ENCODE peak calls at places on chromosomes 12 and 14, in four cellular contexts. K, H, Q and G are unnamed samples.

GRCh38 chr12:32680787-32681186 is 1.7 kb downstream of the DNM1L start:
- DNase-seq in K (no peak), H (no peak), Q (no peak), G (no peak)

GRCh38 chr12:79964100-79964627 is 29.3 kb upstream of the PPP1R12A start:
- DNase-seq in K (no peak), H (no peak), Q (no peak), G (no peak)

GRCh38 chr14:51041117-51041531 is 53.8 kb downstream of the TRIM9 start:
- DNase-seq in K (no peak), H (no peak), Q (no peak), G (no peak)

GRCh38 chr14:65412881-65413738 is 580 bp downstream of the FUT8 start:
- DNase-seq in K (peak; percentile 54), H (peak; percentile 17), Q (peak; percentile 82), G (no peak)

GRCh38 chr14:86243158-86243557 is 713.2 kb downstream of the FLRT2 start:
- DNase-seq in K (no peak), H (no peak), Q (no peak), G (no peak)

GRCh38 chr14:74506408-74506807 is 12.8 kb downstream of the ISCA2 start:
- DNase-seq in K (no peak), H (no peak), Q (peak; percentile 41), G (no peak)

GRCh38 chr12:46108721-46109120 is 118.3 kb upstream of the SCAF11 start:
- DNase-seq in K (no peak), H (no peak), Q (no peak), G (no peak)

GRCh38 chr12:113684053-113684907 is 212.6 kb upstream of the LHX5 start:
- DNase-seq in K (no peak), H (no peak), Q (no peak), G (no peak)

GRCh38 chr12:48029401-48029770 is 25.1 kb upstream of the COL2A1 start:
- DNase-seq in K (no peak), H (no peak), Q (no peak), G (no peak)

GRCh38 chr12:102883204-102883799 is 33.7 kb downstream of the PAH start:
- DNase-seq in K (peak; percentile 57), H (peak; percentile 48), Q (peak; percentile 82), G (peak; percentile 10)

GRCh38 chr12:130700492-130701401 is 15.4 kb downstream of the RIMBP2 start:
- DNase-seq in K (no peak), H (no peak), Q (peak; percentile 42), G (no peak)

GRCh38 chr14:87992349-87992719 is 648 bp downstream of the GALC start:
- DNase-seq in K (peak; percentile 30), H (no peak), Q (no peak), G (no peak)

GRCh38 chr14:87994974-87995373 is 2.0 kb upstream of the GALC start:
- DNase-seq in K (peak; percentile 20), H (peak; percentile 13), Q (no peak), G (no peak)

GRCh38 chr14:87990687-87991086 is 2.3 kb downstream of the GALC start:
- DNase-seq in K (no peak), H (no peak), Q (no peak), G (no peak)

GRCh38 chr14:87993485-87993809 is 465 bp upstream of the GALC start:
- DNase-seq in K (no peak), H (no peak), Q (no peak), G (no peak)

GRCh38 chr14:87992720-87993484 is at the start of gene GALC:
- DNase-seq in K (peak; percentile 92), H (no peak), Q (peak; percentile 93), G (no peak)
- H3K27ac ChIP-seq in K (peak within 1 kb of the TSS; percentile 69), H (no peak within 1 kb of the TSS), Q (peak within 1 kb of the TSS; percentile 70), G (no peak within 1 kb of the TSS)

GRCh38 chr14:72682188-72682587 is 211.7 kb downstream of the DPF3 start:
- DNase-seq in K (no peak), H (no peak), Q (no peak), G (no peak)
- TF ChIP-seq FOSL1 in K (no peak), H (no peak), Q (no peak), G (no peak)

DNA sequence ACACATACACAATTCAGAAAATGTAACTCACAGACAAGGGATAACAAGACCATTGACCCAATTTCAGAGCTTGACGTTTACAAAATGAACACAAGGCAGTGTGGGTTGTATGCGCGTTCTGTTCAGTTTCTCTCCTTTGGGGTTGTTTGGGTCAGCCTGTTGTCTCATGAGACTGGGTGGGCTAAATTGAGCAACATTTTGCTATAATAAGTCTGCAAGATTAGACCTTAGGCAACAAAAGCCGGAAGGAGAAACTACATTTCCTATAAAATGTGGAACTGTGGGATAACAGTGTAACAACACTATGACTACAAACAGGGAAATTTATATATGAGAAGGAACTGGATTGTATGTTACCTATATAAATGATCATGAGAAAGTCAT is 18.9 kb upstream of the LTA4H start:
- DNase-seq in K (no peak), H (no peak), Q (no peak), G (no peak)
- H3K27ac ChIP-seq in K (no peak overlapping the region), H (no peak overlapping the region), Q (no peak overlapping the region), G (no peak overlapping the region)

GRCh38 chr14:30295980-30296379 is 263.0 kb upstream of the G2E3 start:
- DNase-seq in K (peak; percentile 30), H (no peak), Q (no peak), G (no peak)

GRCh38 chr14:30287579-30288445 is 271.1 kb upstream of the G2E3 start:
- DNase-seq in K (no peak), H (no peak), Q (no peak), G (no peak)

GRCh38 chr14:30296956-30297405 is 262.0 kb upstream of the G2E3 start:
- DNase-seq in K (peak; percentile 84), H (no peak), Q (no peak), G (no peak)

GRCh38 chr14:30292591-30292990 is 266.4 kb upstream of the G2E3 start:
- DNase-seq in K (no peak), H (no peak), Q (no peak), G (no peak)

DNA sequence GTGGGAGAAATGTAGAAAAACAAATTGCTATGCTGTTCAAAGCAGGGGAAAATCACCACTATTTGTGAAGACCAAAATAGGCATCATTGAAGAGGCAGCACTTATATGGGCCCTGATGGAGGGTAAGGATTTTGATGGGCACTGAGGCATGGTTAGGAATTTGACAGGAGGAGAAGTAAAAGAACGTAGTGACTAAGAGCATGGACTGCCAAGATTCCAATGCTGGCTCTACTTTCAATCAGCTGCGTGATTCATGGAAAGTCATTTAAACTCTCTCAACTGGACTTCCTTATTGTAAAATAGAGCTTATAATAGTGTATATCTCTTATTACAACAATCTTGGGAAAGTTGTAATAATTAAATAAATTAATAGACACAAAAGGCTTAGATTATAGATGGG is 267.7 kb upstream of the G2E3 start:
- DNase-seq in K (no peak), H (no peak), Q (no peak), G (no peak)
- TF ChIP-seq FOSL1 in K (no peak), H (no peak), Q (no peak), G (no peak)

GRCh38 chr14:76811561-76811960 is 1.1 kb downstream of the ANGEL1 start:
- DNase-seq in K (peak; percentile 17), H (no peak), Q (no peak), G (no peak)
- H3K27ac ChIP-seq in K (peak overlapping the region; percentile 77), H (peak overlapping the region; percentile 67), Q (no peak overlapping the region), G (peak overlapping the region; percentile 75)

DNA sequence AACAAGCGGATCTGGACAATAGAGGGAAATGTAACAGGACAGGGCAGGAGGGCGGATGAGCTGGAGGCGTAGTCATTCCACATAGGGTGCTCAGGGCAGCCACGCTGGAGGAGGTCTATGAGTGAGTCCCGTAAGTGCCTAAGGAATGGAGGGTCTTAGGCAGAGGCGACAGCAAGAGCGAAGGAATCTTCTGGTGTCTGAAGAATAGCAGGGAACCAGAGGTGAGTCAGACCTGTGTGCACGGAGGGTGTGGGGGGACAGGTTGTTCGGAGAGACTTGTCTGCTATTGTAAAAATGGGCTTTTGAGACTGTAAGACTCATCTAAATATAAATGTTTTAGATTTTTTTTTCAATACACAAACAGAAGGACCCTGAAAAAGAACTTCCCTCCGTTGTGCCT is 70.6 kb downstream of the SETD3 start:
- DNase-seq in K (no peak), H (no peak), Q (no peak), G (no peak)
- TF ChIP-seq FOSL1 in K (no peak), H (no peak), Q (no peak), G (no peak)

GRCh38 chr14:90717916-90718315 is 98.3 kb downstream of the TTC7B start:
- DNase-seq in K (no peak), H (no peak), Q (peak; percentile 47), G (no peak)

GRCh38 chr14:90714811-90715210 is 101.4 kb downstream of the TTC7B start:
- DNase-seq in K (no peak), H (no peak), Q (no peak), G (no peak)

GRCh38 chr14:90720336-90720735 is 95.9 kb downstream of the TTC7B start:
- DNase-seq in K (peak; percentile 77), H (no peak), Q (peak; percentile 29), G (no peak)

GRCh38 chr14:90715993-90716392 is 100.2 kb downstream of the TTC7B start:
- DNase-seq in K (no peak), H (no peak), Q (peak; percentile 43), G (no peak)

DNA sequence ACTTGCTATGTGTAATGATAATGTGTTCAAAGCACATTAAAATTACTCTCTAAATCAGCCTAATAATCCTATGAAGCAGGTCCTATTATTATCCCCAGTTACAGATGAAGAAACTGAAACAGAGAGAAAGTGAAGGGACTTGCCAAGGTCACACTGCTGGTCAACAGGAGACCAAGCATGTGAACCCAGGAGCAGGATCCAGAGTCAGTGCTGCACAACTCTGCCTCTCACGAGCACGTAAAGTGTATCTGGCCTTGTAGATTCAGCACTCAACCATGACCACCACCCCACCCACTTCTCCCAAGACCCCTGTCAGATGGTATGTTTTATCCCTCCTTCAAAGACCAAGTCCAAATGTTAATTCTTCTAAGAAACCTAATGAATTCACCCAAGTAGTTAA is 100.7 kb downstream of the TTC7B start:
- DNase-seq in K (no peak), H (no peak), Q (peak; percentile 14), G (no peak)
- H3K27ac ChIP-seq in K (no peak overlapping the region), H (no peak overlapping the region), Q (no peak overlapping the region), G (no peak overlapping the region)

GRCh38 chr12:68324531-68324930 is 7.6 kb downstream of the MDM1 start:
- DNase-seq in K (no peak), H (no peak), Q (no peak), G (no peak)

GRCh38 chr12:68319988-68320623 is 12.1 kb downstream of the MDM1 start:
- DNase-seq in K (peak; percentile 40), H (no peak), Q (no peak), G (no peak)

GRCh38 chr12:68317047-68317667 is 15.0 kb downstream of the MDM1 start:
- DNase-seq in K (peak; percentile 65), H (peak; percentile 35), Q (no peak), G (peak; percentile 27)

GRCh38 chr12:68326720-68327119 is 5.4 kb downstream of the MDM1 start:
- DNase-seq in K (no peak), H (no peak), Q (no peak), G (no peak)

GRCh38 chr12:68321140-68321539 is 11.0 kb downstream of the MDM1 start:
- DNase-seq in K (no peak), H (no peak), Q (no peak), G (no peak)
- TF ChIP-seq FOSL1 in K (no peak), H (no peak), Q (no peak), G (no peak)